ENCODE peak calls at places on chromosomes 3 and 15, in five cellular contexts. T, Q, E, X and C are unnamed samples.

GRCh38 chr3:170480111-170480510 is 61.4 kb downstream of the CLDN11 start:
- DNase-seq in E (no peak), X (no peak), Q (no peak), T (no peak), C (no peak)

GRCh38 chr3:113695818-113696645 is at the start of gene USF3:
- DNase-seq in E (peak), Q (peak), T (peak), X (peak), C (peak)

GRCh38 chr3:27960133-27960532 is 238.0 kb upstream of the EOMES start:
- DNase-seq in E (peak), X (no peak), Q (no peak), T (no peak), C (no peak)

GRCh38 chr15:45943255-45943654 is 308.4 kb downstream of the SQOR start:
- DNase-seq in X (no peak), T (peak), E (no peak), Q (no peak), C (no peak)

GRCh38 chr3:49787182-49787464 is 781 bp upstream of the IP6K1 start:
- DNase-seq in Q (no peak), X (no peak), E (no peak), T (no peak), C (no peak)

GRCh38 chr3:119395923-119396358 is 67.5 kb downstream of the TMEM39A start:
- DNase-seq in Q (no peak), T (no peak), X (no peak), E (no peak), C (no peak)

GRCh38 chr15:38504680-38505467 is 50.9 kb downstream of the FAM98B start:
- DNase-seq in T (no peak), X (no peak), Q (no peak), E (no peak), C (no peak)

GRCh38 chr3:16402451-16402850 is 111.0 kb downstream of the RFTN1 start:
- DNase-seq in X (no peak), T (no peak), Q (no peak), E (peak), C (no peak)

GRCh38 chr3:37123292-37123691 is 51.1 kb downstream of the LRRFIP2 start:
- DNase-seq in T (no peak), E (no peak), X (no peak), Q (no peak), C (no peak)

GRCh38 chr15:57345584-57345983 is 30.7 kb upstream of the CGNL1 start:
- DNase-seq in T (peak), Q (no peak), X (no peak), E (no peak), C (no peak)

DNA sequence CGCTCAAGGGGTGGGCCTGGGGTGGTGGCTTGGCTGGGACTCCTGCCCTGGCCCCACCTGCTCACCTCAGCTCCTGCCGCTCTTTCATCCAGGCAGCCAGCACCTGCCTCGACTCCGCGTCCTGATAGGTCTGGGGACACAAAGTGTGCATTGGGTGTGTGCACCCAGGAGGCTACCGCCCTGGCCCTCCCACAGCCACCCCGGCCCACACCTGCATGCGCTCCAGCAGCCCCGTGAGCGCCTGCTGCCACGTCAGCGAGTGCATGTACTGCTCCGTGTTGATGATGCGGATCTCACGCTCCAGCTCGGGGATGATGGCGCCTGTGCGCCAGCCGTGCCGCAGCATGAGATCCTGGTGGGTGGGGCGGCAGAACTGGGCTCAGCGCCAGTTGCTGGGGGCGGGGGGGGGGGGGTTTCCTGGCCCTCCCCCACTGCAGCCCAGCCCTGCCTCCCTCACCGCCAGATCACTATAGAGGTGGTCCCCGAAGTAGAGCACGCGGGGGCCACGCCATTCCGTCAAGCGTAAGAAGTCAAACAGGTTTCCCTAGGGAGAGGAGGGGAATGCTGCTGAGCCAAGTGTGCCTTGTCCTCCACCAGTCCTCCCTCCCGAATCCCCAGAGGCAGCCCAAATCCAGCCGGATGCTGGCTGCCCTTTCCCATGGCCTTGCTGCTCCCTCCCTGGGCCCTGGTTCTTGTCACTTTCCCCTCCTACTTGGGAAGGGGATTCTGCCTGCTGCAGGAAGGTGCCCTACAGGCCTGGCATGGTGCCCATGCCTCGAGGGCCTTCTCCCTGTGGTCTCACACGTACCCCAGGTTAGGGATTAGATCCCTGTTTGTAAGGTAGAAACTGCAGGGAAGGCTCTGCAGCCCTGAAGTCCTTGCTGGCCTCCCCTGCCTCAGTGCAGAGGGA is 8.7 kb downstream of the NT5DC2 start:
- DNase-seq in X (no peak), Q (no peak), E (no peak), T (no peak), C (no peak)
- H3K27ac ChIP-seq in X (peak), Q (no peak), E (no peak), T (no peak), C (no peak)

GRCh38 chr3:39752019-39752637 is 57.3 kb upstream of the MYRIP start:
- DNase-seq in X (no peak), Q (no peak), E (no peak), T (no peak), C (no peak)

GRCh38 chr3:39752751-39753150 is 56.7 kb upstream of the MYRIP start:
- DNase-seq in X (no peak), T (no peak), Q (no peak), E (no peak), C (no peak)

GRCh38 chr3:39755100-39755499 is 54.3 kb upstream of the MYRIP start:
- DNase-seq in Q (no peak), T (no peak), X (no peak), E (no peak), C (no peak)

GRCh38 chr3:39754549-39754948 is 54.9 kb upstream of the MYRIP start:
- DNase-seq in X (no peak), Q (no peak), T (no peak), E (no peak), C (no peak)

DNA sequence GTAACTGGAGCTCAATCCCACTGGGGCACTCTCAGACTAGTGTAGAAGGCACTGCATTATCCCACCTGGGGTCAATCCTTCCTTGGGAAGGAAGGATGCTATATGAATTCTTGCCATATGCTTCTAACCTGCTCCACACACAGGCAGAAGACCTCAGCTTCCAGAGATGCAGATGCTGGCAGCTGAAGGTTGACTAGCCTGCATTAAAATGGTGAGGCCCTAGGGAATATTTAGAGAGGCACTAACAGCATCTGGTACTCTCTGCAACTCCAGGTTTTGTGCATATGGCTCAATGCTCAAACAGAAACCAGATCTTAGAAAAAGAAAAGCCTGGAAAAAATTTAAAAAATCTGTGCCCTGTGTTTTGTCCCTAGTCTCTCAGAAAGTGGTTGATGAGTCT is 56.0 kb upstream of the MYRIP start:
- DNase-seq in E (no peak), X (no peak), Q (no peak), T (no peak), C (no peak)
- H3K27ac ChIP-seq in E (no peak), X (no peak), Q (no peak), T (no peak), C (no peak)

GRCh38 chr3:66000506-66000905 is 38.2 kb downstream of the MAGI1 start:
- DNase-seq in T (no peak), Q (no peak), X (no peak), E (no peak), C (no peak)

GRCh38 chr3:65999606-66000005 is 39.1 kb downstream of the MAGI1 start:
- DNase-seq in E (no peak), Q (no peak), X (no peak), T (no peak), C (no peak)

GRCh38 chr3:66001626-66002025 is 37.1 kb downstream of the MAGI1 start:
- DNase-seq in E (no peak), X (no peak), T (no peak), Q (no peak), C (no peak)

DNA sequence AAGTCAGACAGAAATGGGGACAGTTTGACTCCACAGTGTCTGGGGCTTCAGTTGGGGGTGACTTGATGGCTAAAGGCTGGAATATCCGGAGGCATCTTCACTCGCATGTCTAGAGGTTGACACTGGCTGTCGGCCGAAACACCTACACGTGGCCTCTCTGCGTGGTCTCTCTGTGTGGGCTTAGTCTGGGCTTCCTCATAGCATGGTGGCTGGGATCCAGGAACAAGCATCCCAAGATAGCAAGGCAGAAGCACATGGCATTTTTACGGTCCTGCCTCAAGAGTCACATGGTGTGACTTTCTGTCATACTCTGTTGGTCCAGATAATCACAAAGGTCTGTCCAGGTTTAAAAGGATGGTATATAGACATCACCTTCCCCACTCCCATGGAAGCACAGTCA is 34.5 kb downstream of the MAGI1 start:
- DNase-seq in E (no peak), X (no peak), Q (no peak), T (no peak), C (no peak)
- H3K27ac ChIP-seq in E (no peak), X (no peak), Q (no peak), T (no peak), C (no peak)

GRCh38 chr3:99659965-99660364 is 21.6 kb downstream of the COL8A1 start:
- DNase-seq in E (peak), Q (no peak), T (no peak), X (peak), C (no peak)

GRCh38 chr3:99659032-99659431 is 20.6 kb downstream of the COL8A1 start:
- DNase-seq in X (no peak), T (peak), E (peak), Q (no peak), C (no peak)

GRCh38 chr3:99656606-99657005 is 18.2 kb downstream of the COL8A1 start:
- DNase-seq in Q (no peak), X (no peak), T (no peak), E (peak), C (no peak)

GRCh38 chr3:99662838-99663570 is 24.6 kb downstream of the COL8A1 start:
- DNase-seq in Q (no peak), T (no peak), X (no peak), E (no peak), C (no peak)

DNA sequence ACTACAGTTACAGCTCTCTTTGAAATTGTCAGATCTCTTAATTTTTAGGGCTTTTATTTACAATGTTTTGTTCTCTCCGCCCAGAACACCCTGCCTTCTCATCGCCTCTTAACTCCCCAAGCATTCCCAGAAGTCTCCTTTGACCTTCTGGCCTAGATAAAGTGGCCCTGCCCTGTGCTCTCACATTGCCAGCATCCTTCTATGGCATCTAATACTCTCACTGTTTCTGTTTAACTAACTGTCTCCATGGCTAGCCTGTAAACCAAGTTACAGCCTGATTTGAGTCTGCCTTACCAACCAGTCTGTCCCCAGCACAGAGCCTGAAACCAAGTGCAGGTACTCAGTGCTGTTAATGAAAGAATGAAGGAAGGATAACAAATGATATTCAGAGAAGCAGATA is 19.9 kb downstream of the COL8A1 start:
- DNase-seq in T (no peak), Q (no peak), X (no peak), E (no peak), C (no peak)
- H3K27ac ChIP-seq in T (no peak), Q (no peak), X (peak), E (peak), C (no peak)

DNA sequence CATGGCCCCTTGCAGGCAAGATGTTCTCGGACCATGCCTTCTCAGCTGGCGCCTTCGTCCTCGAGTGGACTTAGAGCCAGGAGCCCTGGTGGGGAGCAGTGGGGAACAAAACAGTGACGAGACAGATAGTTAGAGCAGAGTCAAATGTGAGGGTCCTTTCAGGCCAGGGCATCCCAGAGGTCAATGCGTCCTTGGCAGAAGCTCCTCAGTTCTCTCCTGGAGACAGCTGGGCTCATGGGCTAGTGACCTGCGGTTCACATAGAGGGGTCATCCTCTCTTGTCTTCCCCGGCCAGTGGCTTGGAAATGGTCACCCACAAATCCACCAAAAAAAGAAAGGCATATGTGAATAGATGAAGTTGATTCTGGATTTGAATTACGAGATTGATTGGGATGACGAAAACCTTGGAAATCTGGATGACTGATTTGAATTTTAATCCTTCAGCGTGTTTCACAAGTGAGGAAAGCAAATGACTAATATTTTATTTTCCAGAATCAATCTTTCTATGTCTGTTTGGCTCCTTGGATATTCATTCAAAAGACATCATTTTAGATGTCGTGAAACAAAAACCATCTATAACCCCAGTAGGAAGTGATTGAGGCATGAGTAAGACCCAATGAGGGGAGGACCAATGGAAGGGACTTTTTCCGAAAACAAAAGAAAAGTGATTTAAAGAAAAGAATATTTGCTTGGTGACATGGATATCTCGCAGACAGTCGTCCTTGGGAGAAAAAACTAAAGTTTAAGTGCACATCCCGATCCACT is 84.5 kb downstream of the ASB7 start:
- DNase-seq in T (no peak), X (no peak), E (peak), Q (no peak), C (no peak)
- H3K27ac ChIP-seq in T (no peak), X (peak), E (peak), Q (no peak), C (no peak)